ENCODE peak calls at places on chromosomes 1 and 21, in six cellular contexts. One of them, this sample, is unnamed.

GRCh38 chr1:192225713-192226112 is 67.5 kb downstream of the RGS18 start:
- DNase-seq in NCI-H1092: no peak
- DNase-seq in activated T-cell treated with anti-CD3 and anti-CD28 coated beads for 1 hour: no peak
- DNase-seq in non-pigmented ciliary epithelial cell: peak
- DNase-seq in NCI-H187 treated with DMSO at 0.1 percent for 48 hours: no peak
- DNase-seq in effector CD4-positive, alpha-beta T cell: no peak
- DNase-seq in this sample: no peak

GRCh38 chr1:237416924-237417655 is 375.1 kb downstream of the RYR2 start:
- DNase-seq in NCI-H1092: no peak
- DNase-seq in activated T-cell treated with anti-CD3 and anti-CD28 coated beads for 1 hour: no peak
- DNase-seq in non-pigmented ciliary epithelial cell: no peak
- DNase-seq in NCI-H187 treated with DMSO at 0.1 percent for 48 hours: no peak
- DNase-seq in effector CD4-positive, alpha-beta T cell: no peak
- DNase-seq in this sample: no peak

GRCh38 chr21:45974073-45975016 is 7.2 kb upstream of the COL6A1 start:
- DNase-seq in NCI-H1092: no peak
- DNase-seq in activated T-cell treated with anti-CD3 and anti-CD28 coated beads for 1 hour: no peak
- DNase-seq in non-pigmented ciliary epithelial cell: no peak
- DNase-seq in NCI-H187 treated with DMSO at 0.1 percent for 48 hours: no peak
- DNase-seq in effector CD4-positive, alpha-beta T cell: no peak
- DNase-seq in this sample: no peak

GRCh38 chr1:2112280-2112701 is 62.1 kb downstream of the PRKCZ start:
- DNase-seq in NCI-H1092: no peak
- DNase-seq in activated T-cell treated with anti-CD3 and anti-CD28 coated beads for 1 hour: no peak
- DNase-seq in non-pigmented ciliary epithelial cell: no peak
- DNase-seq in NCI-H187 treated with DMSO at 0.1 percent for 48 hours: no peak
- DNase-seq in effector CD4-positive, alpha-beta T cell: no peak
- DNase-seq in this sample: no peak

GRCh38 chr1:185966487-185966886 is 232.3 kb downstream of the HMCN1 start:
- DNase-seq in NCI-H1092: no peak
- DNase-seq in activated T-cell treated with anti-CD3 and anti-CD28 coated beads for 1 hour: no peak
- DNase-seq in non-pigmented ciliary epithelial cell: no peak
- DNase-seq in NCI-H187 treated with DMSO at 0.1 percent for 48 hours: no peak
- DNase-seq in effector CD4-positive, alpha-beta T cell: no peak
- DNase-seq in this sample: no peak

GRCh38 chr1:209220048-209220524 is 363.4 kb upstream of the CAMK1G start:
- DNase-seq in NCI-H1092: no peak
- DNase-seq in activated T-cell treated with anti-CD3 and anti-CD28 coated beads for 1 hour: no peak
- DNase-seq in non-pigmented ciliary epithelial cell: no peak
- DNase-seq in NCI-H187 treated with DMSO at 0.1 percent for 48 hours: no peak
- DNase-seq in effector CD4-positive, alpha-beta T cell: no peak
- DNase-seq in this sample: no peak

GRCh38 chr1:245079021-245079609 is 75.7 kb upstream of the KIF26B start:
- DNase-seq in NCI-H1092: no peak
- DNase-seq in activated T-cell treated with anti-CD3 and anti-CD28 coated beads for 1 hour: no peak
- DNase-seq in non-pigmented ciliary epithelial cell: peak
- DNase-seq in NCI-H187 treated with DMSO at 0.1 percent for 48 hours: no peak
- DNase-seq in effector CD4-positive, alpha-beta T cell: no peak
- DNase-seq in this sample: no peak

GRCh38 chr1:239421810-239422209 is 35.4 kb downstream of the CHRM3 start:
- DNase-seq in NCI-H1092: no peak
- DNase-seq in activated T-cell treated with anti-CD3 and anti-CD28 coated beads for 1 hour: no peak
- DNase-seq in non-pigmented ciliary epithelial cell: no peak
- DNase-seq in NCI-H187 treated with DMSO at 0.1 percent for 48 hours: no peak
- DNase-seq in effector CD4-positive, alpha-beta T cell: no peak
- DNase-seq in this sample: no peak

GRCh38 chr1:27388337-27389005 is 4.0 kb upstream of the GPR3 start:
- DNase-seq in NCI-H1092: peak
- DNase-seq in activated T-cell treated with anti-CD3 and anti-CD28 coated beads for 1 hour: peak
- DNase-seq in non-pigmented ciliary epithelial cell: no peak
- DNase-seq in NCI-H187 treated with DMSO at 0.1 percent for 48 hours: peak
- DNase-seq in effector CD4-positive, alpha-beta T cell: peak
- DNase-seq in this sample: peak

GRCh38 chr1:10890391-10891073 is 94.1 kb upstream of the CASZ1 start:
- DNase-seq in NCI-H1092: no peak
- DNase-seq in activated T-cell treated with anti-CD3 and anti-CD28 coated beads for 1 hour: no peak
- DNase-seq in non-pigmented ciliary epithelial cell: no peak
- DNase-seq in NCI-H187 treated with DMSO at 0.1 percent for 48 hours: no peak
- DNase-seq in effector CD4-positive, alpha-beta T cell: no peak
- DNase-seq in this sample: no peak

GRCh38 chr1:38000529-38001453 is 4.5 kb downstream of the FHL3 start:
- DNase-seq in NCI-H1092: no peak
- DNase-seq in activated T-cell treated with anti-CD3 and anti-CD28 coated beads for 1 hour: no peak
- DNase-seq in non-pigmented ciliary epithelial cell: no peak
- DNase-seq in NCI-H187 treated with DMSO at 0.1 percent for 48 hours: no peak
- DNase-seq in effector CD4-positive, alpha-beta T cell: no peak
- DNase-seq in this sample: no peak

GRCh38 chr1:27527857-27528700 is 38.1 kb upstream of the WASF2 start:
- DNase-seq in NCI-H1092: peak
- DNase-seq in activated T-cell treated with anti-CD3 and anti-CD28 coated beads for 1 hour: peak
- DNase-seq in non-pigmented ciliary epithelial cell: no peak
- DNase-seq in NCI-H187 treated with DMSO at 0.1 percent for 48 hours: peak
- DNase-seq in effector CD4-positive, alpha-beta T cell: peak
- DNase-seq in this sample: peak